ENCODE peak calls at places on chromosomes 13 and 19, in ten cellular contexts. Q, N, O, S, J, I, H, K, A and W are unnamed samples. For H3K27me3, the result is how much of the 10 kb centered on the place peaks cover.

GRCh38 chr19:2391118-2391725 is 31.2 kb downstream of the TMPRSS9 start:
- DNase-seq in Q (peak), N (peak), O (no peak), S (peak), J (peak), I (peak), H (peak), K (peak), A (peak), W (peak)

GRCh38 chr13:82165396-82166174 is 1716.7 kb downstream of the SLITRK1 start:
- DNase-seq in Q (no peak), N (no peak), O (peak), S (no peak), J (no peak), I (no peak), H (no peak), K (no peak), A (no peak), W (no peak)

GRCh38 chr19:2567580-2567979 is 91.7 kb downstream of the GADD45B start:
- DNase-seq in Q (no peak), N (peak), O (peak), S (no peak), J (no peak), I (no peak), H (no peak), K (no peak), A (no peak), W (no peak)

GRCh38 chr19:2207991-2208860 is 27.9 kb downstream of the PLEKHJ1 start:
- DNase-seq in Q (peak), N (no peak), O (peak), S (peak), J (peak), I (no peak), H (no peak), K (peak), A (peak), W (peak)

GRCh38 chr13:81142306-81142999 is 801.5 kb upstream of the SPRY2 start:
- DNase-seq in Q (no peak), N (no peak), O (no peak), S (no peak), J (no peak), I (no peak), H (no peak), K (no peak), A (no peak), W (no peak)

GRCh38 chr13:44755872-44756271 is 179.7 kb upstream of the TSC22D1 start:
- DNase-seq in Q (peak), N (no peak), O (no peak), S (peak), J (no peak), I (no peak), H (no peak), K (peak), A (no peak), W (no peak)

GRCh38 chr19:4032436-4032835 is 24.9 kb downstream of the PIAS4 start:
- DNase-seq in Q (no peak), N (no peak), O (no peak), S (no peak), J (no peak), I (no peak), H (no peak), K (no peak), A (no peak), W (no peak)

GRCh38 chr13:104571161-104571889 is 1505.1 kb upstream of the SLC10A2 start:
- DNase-seq in Q (peak), N (no peak), O (peak), S (peak), J (peak), I (no peak), H (no peak), K (peak), A (peak), W (peak)

GRCh38 chr19:15466851-15467733 is 2.7 kb upstream of the RASAL3 start:
- DNase-seq in Q (peak), N (no peak), O (no peak), S (peak), J (no peak), I (peak), H (peak), K (peak), A (no peak), W (no peak)

GRCh38 chr19:43606569-43607229 is 5.2 kb upstream of the SRRM5 start:
- DNase-seq in Q (no peak), N (no peak), O (no peak), S (no peak), J (no peak), I (no peak), H (no peak), K (peak), A (no peak), W (no peak)

GRCh38 chr13:105518086-105518485 is 1017.4 kb downstream of the EFNB2 start:
- DNase-seq in Q (peak), N (no peak), O (no peak), S (peak), J (no peak), I (no peak), H (no peak), K (no peak), A (no peak), W (no peak)

GRCh38 chr19:38039966-38040365 is 133.0 kb downstream of the SIPA1L3 start:
- DNase-seq in Q (peak), N (no peak), O (no peak), S (peak), J (no peak), I (no peak), H (no peak), K (peak), A (no peak), W (no peak)

GRCh38 chr13:96996886-96997285 is 2.6 kb upstream of the OXGR1 start:
- DNase-seq in Q (no peak), N (no peak), O (no peak), S (no peak), J (no peak), I (no peak), H (no peak), K (no peak), A (no peak), W (no peak)

GRCh38 chr19:17052439-17052838 is 22.8 kb downstream of the HAUS8 start:
- DNase-seq in Q (peak), N (no peak), O (no peak), S (peak), J (no peak), I (peak), H (no peak), K (peak), A (peak), W (no peak)

GRCh38 chr13:114002771-114003321 is 29.0 kb upstream of the C13orf46 start:
- DNase-seq in Q (no peak), N (no peak), O (peak), S (no peak), J (no peak), I (no peak), H (no peak), K (no peak), A (peak), W (no peak)

GRCh38 chr13:95099541-95099940 is 201.7 kb downstream of the ABCC4 start:
- DNase-seq in Q (peak), N (no peak), O (no peak), S (peak), J (no peak), I (no peak), H (no peak), K (peak), A (no peak), W (no peak)

GRCh38 chr13:33217256-33217655 is 68.3 kb downstream of the STARD13 start:
- DNase-seq in Q (no peak), N (no peak), O (no peak), S (peak), J (no peak), I (no peak), H (no peak), K (peak), A (no peak), W (no peak)

GRCh38 chr19:29587518-29587986 is 18.5 kb upstream of the POP4 start:
- DNase-seq in Q (peak), N (no peak), O (no peak), S (peak), J (no peak), I (peak), H (peak), K (peak), A (no peak), W (no peak)

GRCh38 chr19:1274081-1274851 is 1.1 kb upstream of the FAM174C start:
- DNase-seq in Q (no peak), N (no peak), O (no peak), S (no peak), J (no peak), I (no peak), H (no peak), K (no peak), A (peak), W (no peak)

GRCh38 chr19:49790866-49791265 is 22.2 kb downstream of the FUZ start:
- DNase-seq in Q (no peak), N (no peak), O (peak), S (no peak), J (no peak), I (no peak), H (no peak), K (no peak), A (peak), W (no peak)

GRCh38 chr19:53037101-53038097 is 7.1 kb upstream of the ERVV-2 start:
- DNase-seq in Q (peak), N (no peak), O (no peak), S (peak), J (no peak), I (no peak), H (no peak), K (peak), A (peak), W (no peak)

GRCh38 chr13:113607056-113607455 is 22.5 kb downstream of the TFDP1 start:
- DNase-seq in Q (no peak), N (no peak), O (no peak), S (no peak), J (no peak), I (no peak), H (no peak), K (no peak), A (no peak), W (no peak)

GRCh38 chr19:16376649-16377048 is 52.0 kb downstream of the KLF2 start:
- DNase-seq in Q (no peak), N (no peak), O (no peak), S (no peak), J (no peak), I (no peak), H (no peak), K (no peak), A (no peak), W (no peak)

GRCh38 chr19:3785464-3785937 is 680 bp downstream of the MATK start:
- DNase-seq in Q (no peak), N (peak), O (no peak), S (no peak), J (no peak), I (peak), H (no peak), K (no peak), A (no peak), W (no peak)

GRCh38 chr19:15444505-15445226 is 5.1 kb downstream of the WIZ start:
- DNase-seq in Q (no peak), N (no peak), O (no peak), S (no peak), J (no peak), I (no peak), H (no peak), K (no peak), A (no peak), W (no peak)

GRCh38 chr13:95059306-95059705 is 241.9 kb downstream of the ABCC4 start:
- DNase-seq in Q (no peak), N (no peak), O (no peak), S (no peak), J (no peak), I (no peak), H (no peak), K (no peak), A (no peak), W (no peak)

GRCh38 chr19:56270676-56271075 is 1.9 kb upstream of the EDDM13 start:
- DNase-seq in Q (no peak), N (peak), O (no peak), S (no peak), J (no peak), I (no peak), H (no peak), K (no peak), A (no peak), W (no peak)

GRCh38 chr13:40619479-40619814 is 47.0 kb downstream of the FOXO1 start:
- DNase-seq in Q (no peak), N (no peak), O (no peak), S (peak), J (no peak), I (no peak), H (no peak), K (no peak), A (no peak), W (no peak)

GRCh38 chr19:54299515-54299914 is 13.5 kb downstream of the LILRA5 start:
- DNase-seq in Q (no peak), N (no peak), O (peak), S (no peak), J (no peak), I (no peak), H (no peak), K (no peak), A (no peak), W (no peak)

GRCh38 chr19:57362997-57363705 is at the start of the genes TRAPPC2B and ZNF547:
- DNase-seq in Q (peak), N (peak), O (peak), S (peak), J (peak), I (peak), H (peak), K (peak), A (peak), W (peak)

GRCh38 chr13:23963947-23964346 is 66.6 kb upstream of the C1QTNF9B start:
- DNase-seq in Q (no peak), N (no peak), O (no peak), S (peak), J (no peak), I (no peak), H (no peak), K (peak), A (no peak), W (no peak)

GRCh38 chr19:31127132-31127967 is 221.9 kb downstream of the TSHZ3 start:
- DNase-seq in Q (peak), N (no peak), O (peak), S (peak), J (no peak), I (no peak), H (no peak), K (peak), A (no peak), W (no peak)

GRCh38 chr19:53646144-53646543 is 14.3 kb downstream of the DPRX start:
- DNase-seq in Q (no peak), N (no peak), O (no peak), S (no peak), J (no peak), I (no peak), H (no peak), K (no peak), A (no peak), W (no peak)

GRCh38 chr19:46578450-46578849 is 22.7 kb upstream of the CALM3 start:
- DNase-seq in Q (no peak), N (no peak), O (no peak), S (no peak), J (no peak), I (no peak), H (no peak), K (no peak), A (no peak), W (no peak)

GRCh38 chr13:42367836-42368235 is 95.9 kb downstream of the AKAP11 start:
- DNase-seq in Q (no peak), N (peak), O (no peak), S (no peak), J (no peak), I (no peak), H (no peak), K (peak), A (no peak), W (no peak)

GRCh38 chr13:29925457-29925856 is 75.0 kb upstream of the UBL3 start:
- DNase-seq in Q (peak), N (peak), O (peak), S (peak), J (no peak), I (no peak), H (no peak), K (peak), A (peak), W (no peak)

GRCh38 chr19:8457802-8458201 is 13.0 kb downstream of the HNRNPM start:
- DNase-seq in Q (no peak), N (no peak), O (no peak), S (no peak), J (no peak), I (no peak), H (no peak), K (no peak), A (no peak), W (no peak)

GRCh38 chr13:106109391-106109791 is 426.1 kb downstream of the EFNB2 start:
- DNase-seq in Q (peak), N (no peak), O (no peak), S (peak), J (no peak), I (no peak), H (no peak), K (no peak), A (no peak), W (no peak)

GRCh38 chr13:112120031-112120373 is 53.1 kb downstream of the SOX1 start:
- DNase-seq in Q (no peak), N (no peak), O (no peak), S (no peak), J (no peak), I (no peak), H (no peak), K (no peak), A (no peak), W (no peak)
- H3K27me3 ChIP-seq in Q (under half), N (under half), O (under half), S (under half), J (under half), I (under half), H (under half), K (under half), A (under half), W (under half)

GRCh38 chr19:12984143-12984627 is 11.1 kb upstream of the NFIX start:
- DNase-seq in Q (no peak), N (no peak), O (no peak), S (peak), J (no peak), I (no peak), H (no peak), K (no peak), A (no peak), W (no peak)
- H3K27me3 ChIP-seq in Q (under half), N (under half), O (under half), S (under half), J (under half), I (under half), H (under half), K (under half), A (under half), W (under half)

DNA sequence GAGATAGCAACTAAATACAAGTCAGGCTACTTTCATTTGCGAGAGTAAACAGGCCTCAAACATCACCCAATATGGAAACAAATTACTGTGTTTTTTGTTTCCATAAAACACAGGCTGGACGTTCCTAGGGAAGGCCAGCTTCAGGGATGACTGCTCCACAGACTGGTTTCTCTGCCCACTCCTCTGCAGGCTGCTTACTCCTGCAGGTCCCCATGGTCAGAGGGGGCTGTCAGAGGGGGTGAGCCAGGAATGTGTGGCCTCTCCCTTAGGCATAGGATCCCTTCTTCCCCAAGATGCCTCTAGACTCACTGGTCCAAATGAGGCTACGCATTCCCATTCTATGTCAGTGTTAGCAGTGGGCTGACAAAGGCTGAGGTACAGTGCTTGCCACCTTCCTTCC is 229.9 kb downstream of the LHFPL6 start:
- DNase-seq in Q (no peak), N (no peak), O (no peak), S (no peak), J (no peak), I (no peak), H (no peak), K (no peak), A (no peak), W (no peak)
- H3K27me3 ChIP-seq in Q (under half), N (under half), O (under half), S (under half), J (under half), I (under half), H (under half), K (under half), A (under half), W (under half)

DNA sequence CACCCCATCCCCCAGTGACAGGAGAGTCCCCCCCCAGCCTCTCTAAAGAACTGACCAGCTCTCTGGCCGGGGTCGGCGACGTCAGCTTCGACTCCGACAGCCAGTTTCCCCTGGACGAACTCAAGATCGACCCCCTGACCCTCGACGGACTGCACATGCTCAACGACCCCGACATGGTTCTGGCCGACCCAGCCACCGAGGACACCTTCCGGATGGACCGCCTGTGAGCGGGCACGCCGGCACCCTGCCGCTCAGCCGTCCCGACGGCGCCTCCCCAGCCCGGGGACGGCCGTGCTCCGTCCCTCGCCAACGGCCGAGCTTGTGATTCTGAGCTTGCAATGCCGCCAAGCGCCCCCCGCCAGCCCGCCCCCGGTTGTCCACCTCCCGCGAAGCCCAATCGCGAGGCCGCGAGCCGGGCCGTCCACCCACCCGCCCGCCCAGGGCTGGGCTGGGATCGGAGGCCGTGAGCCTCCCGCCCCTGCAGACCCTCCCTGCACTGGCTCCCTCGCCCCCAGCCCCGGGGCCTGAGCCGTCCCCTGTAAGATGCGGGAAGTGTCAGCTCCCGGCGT is 13.9 kb downstream of the COMP start:
- DNase-seq in Q (no peak), N (no peak), O (no peak), S (no peak), J (no peak), I (no peak), H (no peak), K (no peak), A (no peak), W (no peak)
- H3K27me3 ChIP-seq in Q (under half), N (under half), O (under half), S (under half), J (under half), I (under half), H (under half), K (under half), A (under half), W (under half)